ENCODE peak calls at places on chromosomes 4 and X, in seven cellular contexts. M is retina, O is AML-193, E is anterior cingulate cortex, A is HCEC 1CT, N is WERI-Rb-1, V is stromal cell of bone marrow. L is an unnamed sample.

GRCh38 chr4:38509551-38509950 is 154.4 kb upstream of the KLF3 start:
- DNase-seq in M (no peak), O (no peak), E (no peak), A (no peak), N (no peak), V (no peak), L (no peak)

GRCh38 chr4:126023946-126024345 is 709.2 kb downstream of the FAT4 start:
- DNase-seq in M (no peak), O (no peak), E (no peak), A (no peak), N (no peak), V (no peak), L (no peak)

GRCh38 chrX:150870487-150871340 is 27.8 kb downstream of the CD99L2 start:
- DNase-seq in M (peak), O (no peak), E (no peak), A (no peak), N (no peak), V (no peak), L (peak)

GRCh38 chrX:72306085-72306801 is 529 bp upstream of the CITED1 start:
- DNase-seq in M (peak), O (no peak), E (no peak), A (no peak), N (peak), V (no peak), L (peak)

GRCh38 chr4:13986533-13986932 is 359.0 kb upstream of the BOD1L1 start:
- DNase-seq in M (no peak), O (no peak), E (no peak), A (no peak), N (no peak), V (no peak), L (no peak)

GRCh38 chr4:6404611-6405416 is 67.6 kb downstream of the PPP2R2C start:
- DNase-seq in M (no peak), O (no peak), E (no peak), A (no peak), N (no peak), V (no peak), L (no peak)

GRCh38 chr4:174757736-174758135 is 71.3 kb downstream of the GLRA3 start:
- DNase-seq in M (no peak), O (no peak), E (no peak), A (no peak), N (no peak), V (no peak), L (no peak)

GRCh38 chr4:174037631-174038030 is 245.8 kb downstream of the FBXO8 start:
- DNase-seq in M (no peak), O (no peak), E (no peak), A (no peak), N (no peak), V (no peak), L (no peak)

GRCh38 chr4:94934864-94935263 is 177.1 kb downstream of the BMPR1B start:
- DNase-seq in M (no peak), O (no peak), E (no peak), A (peak), N (no peak), V (peak), L (no peak)

GRCh38 chr4:80840396-80840795 is 190.1 kb upstream of the BMP3 start:
- DNase-seq in M (no peak), O (no peak), E (no peak), A (no peak), N (no peak), V (no peak), L (no peak)

GRCh38 chr4:68724426-68724825 is 54.0 kb upstream of the UGT2B15 start:
- DNase-seq in M (no peak), O (no peak), E (no peak), A (no peak), N (no peak), V (no peak), L (no peak)

GRCh38 chr4:73055241-73055897 is 14.1 kb downstream of the COX18 start:
- DNase-seq in M (no peak), O (no peak), E (no peak), A (no peak), N (no peak), V (no peak), L (no peak)

GRCh38 chr4:1415681-1415981 is 9.4 kb upstream of the NKX1-1 start:
- DNase-seq in M (peak), O (no peak), E (no peak), A (no peak), N (no peak), V (no peak), L (no peak)

GRCh38 chr4:152536545-152537182 is 772 bp upstream of the FBXW7 start:
- DNase-seq in M (no peak), O (peak), E (peak), A (peak), N (no peak), V (no peak), L (no peak)

GRCh38 chr4:165505991-165506779 is 127.4 kb downstream of the CPE start:
- DNase-seq in M (no peak), O (no peak), E (no peak), A (peak), N (no peak), V (peak), L (no peak)

GRCh38 chr4:27836505-27836904 is 975.9 kb downstream of the STIM2 start:
- DNase-seq in M (no peak), O (no peak), E (no peak), A (no peak), N (no peak), V (no peak), L (no peak)

GRCh38 chrX:124435616-124436015 is 89.3 kb downstream of the SH2D1A start:
- DNase-seq in M (no peak), O (no peak), E (no peak), A (no peak), N (no peak), V (no peak), L (peak)

GRCh38 chr4:186158021-186158859 is 33.1 kb upstream of the CYP4V2 start:
- DNase-seq in M (peak), O (no peak), E (no peak), A (no peak), N (no peak), V (no peak), L (no peak)

GRCh38 chr4:3703677-3704521 is 62.3 kb upstream of the ADRA2C start:
- DNase-seq in M (no peak), O (no peak), E (no peak), A (no peak), N (no peak), V (no peak), L (peak)

GRCh38 chrX:23338334-23338733 is 3.7 kb downstream of the PTCHD1 start:
- DNase-seq in M (no peak), O (no peak), E (no peak), A (no peak), N (no peak), V (no peak), L (no peak)

L was measured in SJCRH30.